ENCODE peak calls at places on chromosomes 11 and 22, in nine cellular contexts. B, U, Q, D, J, Y, Z, G and S are unnamed samples.

GRCh38 chr22:36081023-36081431 is 52.4 kb upstream of the RBFOX2 start:
- DNase-seq in B (no peak), Z (no peak), Q (peak; percentile 88), J (no peak), Y (no peak), U (no peak), G (peak; percentile 92), D (no peak), S (no peak)

GRCh38 chr11:30914143-30914762 is 328.1 kb upstream of the MPPED2 start:
- DNase-seq in Q (no peak), Y (no peak), B (peak; percentile 83), Z (no peak), U (peak; percentile 50), G (peak; percentile 79), J (no peak), D (peak; percentile 1), S (no peak)

GRCh38 chr22:19871845-19872778 is 17.4 kb upstream of the GNB1L start:
- DNase-seq in Q (no peak), B (no peak), U (no peak), Y (no peak), G (no peak), J (no peak), Z (no peak), D (no peak), S (no peak)

GRCh38 chr22:26561756-26562417 is 28.0 kb downstream of the TPST2 start:
- DNase-seq in Y (no peak), B (no peak), G (no peak), U (no peak), D (no peak), Z (no peak), J (no peak), Q (no peak), S (no peak)

GRCh38 chr22:20178922-20179227 is 28.0 kb upstream of the CCDC188 start:
- DNase-seq in Q (no peak), Z (no peak), D (no peak), B (no peak), G (no peak), U (no peak), J (no peak), Y (no peak), S (no peak)

GRCh38 chr11:19380375-19380774 is 139.6 kb upstream of the E2F8 start:
- DNase-seq in U (no peak), G (peak; percentile 85), Q (peak; percentile 60), D (peak; percentile 61), Z (no peak), B (no peak), Y (no peak), J (no peak), S (no peak)

GRCh38 chr11:72553748-72554147 is 119.4 kb upstream of the CLPB start:
- DNase-seq in U (no peak), D (no peak), G (no peak), B (peak; percentile 73), Y (no peak), Z (peak; percentile 22), J (no peak), Q (no peak), S (no peak)

GRCh38 chr11:77287615-77288273 is 13.7 kb downstream of the GDPD4 start:
- DNase-seq in Z (no peak), G (peak; percentile 87), Q (peak; percentile 63), U (no peak), J (no peak), D (peak; percentile 8), Y (no peak), B (no peak), S (no peak)

GRCh38 chr22:25779426-25779825 is 37.4 kb downstream of the MYO18B start:
- DNase-seq in G (no peak), J (no peak), B (no peak), Y (no peak), Q (no peak), D (no peak), Z (no peak), U (no peak), S (no peak)

GRCh38 chr22:35212020-35212419 is 45.3 kb upstream of the HMGXB4 start:
- DNase-seq in J (no peak), Q (no peak), B (no peak), Y (no peak), U (no peak), Z (no peak), D (peak; percentile 12), G (peak; percentile 76), S (no peak)

GRCh38 chr11:67117667-67118058 is 1.4 kb upstream of the KDM2A start:
- DNase-seq in Z (peak; percentile 23), J (no peak), U (no peak), B (peak; percentile 48), Q (no peak), Y (no peak), D (no peak), G (peak; percentile 41), S (no peak)

GRCh38 chr11:111634981-111635705 is 32.9 kb downstream of the SIK2 start:
- DNase-seq in D (peak; percentile 20), J (no peak), U (no peak), Q (no peak), Y (no peak), Z (no peak), G (peak; percentile 62), B (no peak), S (no peak)

GRCh38 chr22:42179616-42180015 is 49.0 kb upstream of the CYP2D6 start:
- DNase-seq in Z (no peak), G (peak; percentile 56), U (no peak), Q (peak; percentile 28), D (peak; percentile 81), Y (no peak), J (no peak), B (no peak), S (no peak)

GRCh38 chr11:26801601-26802000 is 79.7 kb upstream of the SLC5A12 start:
- DNase-seq in Y (no peak), Q (no peak), U (no peak), G (no peak), Z (no peak), D (no peak), B (no peak), J (no peak), S (no peak)

GRCh38 chr11:117606211-117606610 is 190.8 kb downstream of the DSCAML1 start:
- DNase-seq in U (no peak), Q (no peak), B (no peak), D (no peak), G (no peak), Y (no peak), Z (no peak), J (no peak), S (no peak)

GRCh38 chr11:45671246-45672171 is 6.1 kb upstream of the CHST1 start:
- DNase-seq in Z (no peak), B (no peak), J (no peak), D (no peak), G (no peak), Y (no peak), U (no peak), Q (no peak), S (no peak)

GRCh38 chr22:38707984-38708383 is 2.2 kb downstream of the GTPBP1 start:
- DNase-seq in Q (no peak), U (no peak), D (no peak), B (no peak), Y (no peak), G (no peak), J (no peak), Z (no peak), S (no peak)

GRCh38 chr22:38716271-38716670 is 10.5 kb downstream of the GTPBP1 start:
- DNase-seq in J (no peak), Z (no peak), Y (no peak), Q (no peak), D (no peak), B (no peak), U (no peak), G (no peak), S (no peak)

GRCh38 chr11:19730373-19730772 is 17.7 kb downstream of the NAV2 start:
- DNase-seq in J (no peak), U (no peak), B (no peak), D (no peak), G (no peak), Q (no peak), Z (no peak), Y (no peak), S (no peak)

GRCh38 chr22:28541137-28541536 is 138.5 kb downstream of the TTC28 start:
- DNase-seq in Y (no peak), B (no peak), J (no peak), U (no peak), D (no peak), G (no peak), Z (no peak), Q (no peak), S (no peak)

GRCh38 chr22:46929689-46930225 is 167.3 kb downstream of the TBC1D22A start:
- DNase-seq in B (no peak), J (no peak), G (no peak), Q (no peak), D (peak; percentile 83), Z (no peak), U (no peak), Y (no peak), S (no peak)

GRCh38 chr22:45502215-45503070 is at the start of gene FBLN1:
- DNase-seq in Q (no peak), U (no peak), D (peak; percentile 11), G (no peak), B (peak; percentile 74), J (no peak), Z (no peak), Y (no peak), S (no peak)

GRCh38 chr22:49119551-49119952 is 708.1 kb downstream of the BRD1 start:
- DNase-seq in Z (no peak), J (no peak), B (peak; percentile 43), U (no peak), D (no peak), Y (no peak), G (no peak), Q (no peak), S (no peak)

GRCh38 chr11:124633355-124633754 is 10.7 kb downstream of the TBRG1 start:
- DNase-seq in D (peak; percentile 16), J (no peak), U (no peak), B (no peak), Q (no peak), Z (no peak), Y (no peak), G (peak; percentile 64), S (no peak)

GRCh38 chr11:29934115-29934638 is 82.7 kb downstream of the KCNA4 start:
- DNase-seq in U (no peak), Q (no peak), B (no peak), Z (no peak), G (no peak), D (no peak), J (no peak), Y (no peak), S (no peak)

GRCh38 chr11:65525659-65526480 is 987 bp downstream of the SCYL1 start:
- DNase-seq in U (no peak), Q (no peak), J (no peak), B (no peak), D (no peak), G (no peak), Z (no peak), Y (no peak), S (no peak)

GRCh38 chr22:26359156-26359555 is 69.9 kb upstream of the ASPHD2 start:
- DNase-seq in Y (no peak), G (no peak), Z (no peak), Q (no peak), J (no peak), U (no peak), B (no peak), D (no peak), S (no peak)

GRCh38 chr11:8252388-8252787 is 11.3 kb downstream of the LMO1 start:
- DNase-seq in Q (no peak), Z (no peak), Y (no peak), U (no peak), B (no peak), G (no peak), D (no peak), J (no peak), S (no peak)

GRCh38 chr11:95299078-95299611 is 68.1 kb upstream of the SESN3 start:
- DNase-seq in Z (no peak), J (no peak), D (no peak), G (peak; percentile 5), Y (peak; percentile 17), Q (no peak), U (no peak), B (no peak), S (peak; percentile 52)

GRCh38 chr11:45023065-45023365 is 72.3 kb upstream of the TP53I11 start:
- DNase-seq in Q (no peak), J (no peak), G (no peak), U (no peak), Y (no peak), Z (no peak), B (no peak), D (no peak), S (no peak)

GRCh38 chr11:46360878-46361277 is 13.6 kb downstream of the DGKZ start:
- DNase-seq in Z (no peak), J (no peak), B (no peak), Q (no peak), D (no peak), Y (no peak), G (peak; percentile 39), U (no peak), S (no peak)